ENCODE peak calls at places on chromosomes 6 and 20, in four cellular contexts. E is A549, A is GM12878, W is K562. I is an unnamed sample.

GRCh38 chr6:158758464-158758863 is 60.7 kb downstream of the EZR start:
- DNase-seq in E (no peak), A (no peak), W (no peak), I (no peak)

GRCh38 chr6:157198425-157199279 is 124.7 kb downstream of the TMEM242 start:
- DNase-seq in E (no peak), A (no peak), W (no peak), I (no peak)

GRCh38 chr6:168353041-168353440 is 33.5 kb upstream of the DACT2 start:
- DNase-seq in E (no peak), A (no peak), W (no peak), I (no peak)

GRCh38 chr6:16769131-16769985 is 8.1 kb upstream of the ATXN1 start:
- DNase-seq in E (peak), A (no peak), W (peak), I (peak)

GRCh38 chr20:21613512-21613911 is 92.0 kb upstream of the PAX1 start:
- DNase-seq in E (no peak), A (no peak), W (no peak), I (peak)

GRCh38 chr6:69622924-69623323 is 173.9 kb downstream of the LMBRD1 start:
- DNase-seq in E (no peak), A (no peak), W (no peak), I (no peak)

GRCh38 chr6:118326712-118327111 is 221.4 kb upstream of the PLN start:
- DNase-seq in E (no peak), A (no peak), W (no peak), I (no peak)

GRCh38 chr20:3729811-3730550 is 2.5 kb upstream of the HSPA12B start:
- DNase-seq in E (no peak), A (no peak), W (no peak), I (no peak)

GRCh38 chr6:16403831-16404230 is 165.4 kb downstream of the GMPR start:
- DNase-seq in E (no peak), A (no peak), W (no peak), I (no peak)

GRCh38 chr6:4957521-4958231 is 46.2 kb downstream of the RPP40 start:
- DNase-seq in E (no peak), A (no peak), W (no peak), I (peak)

GRCh38 chr6:44590471-44590870 is 203.0 kb downstream of the CDC5L start:
- DNase-seq in E (no peak), A (no peak), W (no peak), I (no peak)

GRCh38 chr6:166950443-166950821 is 5.9 kb downstream of the RNASET2 start:
- DNase-seq in E (no peak), A (no peak), W (no peak), I (no peak)

GRCh38 chr6:24154121-24154520 is 28.1 kb downstream of the NRSN1 start:
- DNase-seq in E (peak), A (no peak), W (no peak), I (no peak)

GRCh38 chr20:11807070-11807741 is 110.5 kb upstream of the BTBD3 start:
- DNase-seq in E (peak), A (no peak), W (no peak), I (no peak)

GRCh38 chr20:46215913-46216707 is 92.2 kb downstream of the CDH22 start:
- DNase-seq in E (peak), A (no peak), W (peak), I (peak)

GRCh38 chr6:167118006-167118405 is 4.9 kb upstream of the CCR6 start:
- DNase-seq in E (no peak), A (no peak), W (no peak), I (no peak)

GRCh38 chr6:149454405-149454848 is 30.4 kb downstream of the ZC3H12D start:
- DNase-seq in E (no peak), A (no peak), W (no peak), I (no peak)

GRCh38 chr6:84581494-84582259 is 182.7 kb downstream of the TBX18 start:
- DNase-seq in E (no peak), A (no peak), W (no peak), I (no peak)

GRCh38 chr6:158628542-158628941 is 16.0 kb downstream of the DYNLT1 start:
- DNase-seq in E (no peak), A (no peak), W (no peak), I (no peak)

GRCh38 chr6:112571886-112572285 is 224.8 kb downstream of the RFPL4B start:
- DNase-seq in E (no peak), A (no peak), W (no peak), I (no peak)

GRCh38 chr6:43847741-43848630 is 78.0 kb downstream of the VEGFA start:
- DNase-seq in E (no peak), A (no peak), W (no peak), I (no peak)

GRCh38 chr6:73152998-73153757 is 72.1 kb downstream of the KHDC1L start:
- DNase-seq in E (no peak), A (no peak), W (no peak), I (no peak)

GRCh38 chr6:111952326-111952725 is 79.1 kb upstream of the FYN start:
- DNase-seq in E (no peak), A (no peak), W (no peak), I (no peak)

GRCh38 chr20:39855799-39856198 is 833.2 kb downstream of the MAFB start:
- DNase-seq in E (no peak), A (no peak), W (no peak), I (no peak)

GRCh38 chr6:126919947-126920346 is 198.5 kb upstream of the RSPO3 start:
- DNase-seq in E (peak), A (no peak), W (no peak), I (no peak)

GRCh38 chr6:21187485-21187884 is 406.1 kb upstream of the SOX4 start:
- DNase-seq in E (no peak), A (no peak), W (no peak), I (no peak)

GRCh38 chr6:115271001-115271400 is 789.7 kb downstream of the FRK start:
- DNase-seq in E (no peak), A (no peak), W (no peak), I (no peak)

GRCh38 chr6:10210052-10210451 is 204.8 kb downstream of the TFAP2A start:
- DNase-seq in E (no peak), A (no peak), W (no peak), I (no peak)

GRCh38 chr6:12033770-12034169 is 21.7 kb downstream of the HIVEP1 start:
- DNase-seq in E (no peak), A (no peak), W (no peak), I (no peak)

GRCh38 chr20:53282217-53282955 is 310.2 kb downstream of the TSHZ2 start:
- DNase-seq in E (no peak), A (no peak), W (no peak), I (no peak)

GRCh38 chr6:1227935-1228753 is 83.8 kb upstream of the FOXQ1 start:
- DNase-seq in E (no peak), A (no peak), W (no peak), I (peak)

GRCh38 chr20:20333866-20334265 is 34.0 kb upstream of the INSM1 start:
- DNase-seq in E (no peak), A (no peak), W (no peak), I (no peak)

GRCh38 chr6:116714296-116714695 is 33.3 kb downstream of the KPNA5 start:
- DNase-seq in E (no peak), A (no peak), W (no peak), I (peak)

GRCh38 chr6:112022749-112023148 is 31.2 kb upstream of the CCN6 start:
- DNase-seq in E (no peak), A (no peak), W (no peak), I (no peak)

GRCh38 chr6:67952948-67953347 is 682.1 kb upstream of the ADGRB3 start:
- DNase-seq in E (no peak), A (no peak), W (no peak), I (no peak)

GRCh38 chr6:67952121-67952520 is 683.0 kb upstream of the ADGRB3 start:
- DNase-seq in E (no peak), A (no peak), W (no peak), I (no peak)

DNA sequence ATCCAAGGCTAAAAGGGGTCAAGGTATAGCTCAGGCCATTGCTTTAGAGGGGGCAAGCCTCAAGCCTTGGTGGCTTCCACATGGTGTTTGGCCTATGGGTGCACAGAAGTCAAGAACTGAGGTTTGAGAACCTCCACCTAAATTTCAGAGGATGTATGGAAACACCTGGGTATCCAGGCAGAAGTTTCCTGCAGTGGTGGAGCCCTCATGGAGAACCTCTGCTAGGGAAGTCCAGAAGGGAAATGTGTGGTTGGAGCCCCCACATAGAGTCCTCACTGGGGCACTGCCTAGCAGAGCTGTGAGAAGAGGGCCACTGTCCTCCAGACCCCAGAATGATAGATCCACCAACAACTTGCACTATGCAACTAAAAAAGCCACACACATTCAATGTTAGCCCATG is 678.7 kb upstream of the ADGRB3 start:
- DNase-seq in E (no peak), A (no peak), W (no peak), I (no peak)
- TF ChIP-seq CHD4 in E (no peak), A (no peak), W (no peak), I (no peak)

DNA sequence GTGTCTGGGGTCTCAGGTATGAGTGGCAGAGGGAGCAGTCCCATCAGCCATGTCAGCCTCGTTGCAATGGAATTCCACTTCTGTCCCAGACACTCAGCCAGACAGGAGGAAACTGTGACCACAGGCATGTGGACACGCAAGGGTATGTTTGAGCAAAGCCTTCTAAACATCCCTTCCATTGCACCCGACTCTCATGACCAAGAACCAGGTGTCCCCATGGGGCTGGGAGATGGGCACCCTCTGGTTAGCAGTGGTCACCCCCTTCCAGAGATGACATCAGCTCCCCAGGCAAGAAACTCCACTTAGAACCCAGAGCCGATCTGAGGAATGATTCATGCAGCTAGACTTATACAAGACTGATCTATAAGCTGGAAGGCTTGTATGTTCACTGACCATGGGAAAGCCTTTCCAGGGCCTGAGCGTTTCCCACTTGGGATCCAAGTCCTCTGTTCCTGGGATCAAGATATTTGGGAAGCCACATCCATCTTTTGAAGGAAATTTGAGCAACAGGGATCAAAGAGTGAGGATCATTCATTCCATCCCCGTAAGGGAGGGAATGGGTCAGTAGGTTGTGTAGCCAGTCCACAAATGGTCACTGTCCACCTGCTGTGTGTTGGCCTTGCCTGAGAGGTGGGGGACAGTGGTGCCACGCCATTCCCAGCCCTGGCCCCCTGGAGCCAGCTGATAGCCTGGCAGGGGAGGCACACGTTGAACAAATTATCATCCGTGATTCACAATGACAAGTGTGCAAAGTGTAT is 3.9 kb upstream of the MRGBP start:
- DNase-seq in E (no peak), A (no peak), W (no peak), I (peak)
- TF ChIP-seq CHD4 in E (no peak), A (no peak), W (no peak), I (no peak)

GRCh38 chr6:26286168-26286854 is 78.7 kb upstream of the BTN3A2 start:
- DNase-seq in E (peak), A (no peak), W (peak), I (peak)
- TF ChIP-seq CHD4 in E (no peak), A (no peak), W (no peak), I (peak)

DNA sequence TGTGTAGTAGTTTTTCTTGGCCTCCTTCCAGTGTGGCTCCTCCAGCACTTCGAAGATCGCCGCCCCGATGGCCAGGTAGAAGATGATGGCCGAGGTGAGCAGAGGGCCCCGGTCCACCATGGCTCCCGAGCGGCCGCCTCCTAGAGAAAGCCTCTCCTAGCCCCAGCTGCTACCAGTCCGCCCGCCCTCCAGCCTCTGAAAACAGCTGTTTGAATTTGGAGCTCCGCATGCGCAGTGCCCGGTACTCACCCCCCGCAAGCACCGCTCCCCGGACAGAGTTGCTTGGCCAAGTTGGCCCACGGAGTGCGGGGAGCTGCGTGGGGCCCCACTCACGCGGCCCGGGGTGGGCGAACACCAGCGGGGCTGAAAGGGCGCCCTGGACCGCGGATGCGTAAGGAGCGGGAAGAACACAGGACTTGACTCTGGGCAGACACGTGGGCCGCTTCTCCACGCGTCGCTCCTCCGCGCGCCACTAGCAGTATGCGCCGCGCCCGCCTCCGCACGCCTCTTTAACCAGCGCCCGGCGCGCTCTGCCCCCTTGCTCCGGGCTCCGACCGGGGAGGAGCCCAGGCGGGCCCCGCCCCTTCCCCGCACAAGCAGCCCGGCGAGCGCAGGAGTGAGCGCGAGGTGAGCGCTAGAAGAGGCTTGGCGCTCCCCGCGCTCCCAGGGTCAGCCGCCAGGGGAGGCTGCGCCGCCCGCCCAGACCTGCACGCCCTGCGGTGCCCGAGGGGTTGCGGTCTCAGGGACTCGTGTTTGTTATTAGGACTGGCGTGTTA is at the start of gene KCNK5:
- DNase-seq in E (peak), A (no peak), W (peak), I (peak)
- TF ChIP-seq CHD4 in E (no peak), A (no peak), W (peak), I (no peak)

DNA sequence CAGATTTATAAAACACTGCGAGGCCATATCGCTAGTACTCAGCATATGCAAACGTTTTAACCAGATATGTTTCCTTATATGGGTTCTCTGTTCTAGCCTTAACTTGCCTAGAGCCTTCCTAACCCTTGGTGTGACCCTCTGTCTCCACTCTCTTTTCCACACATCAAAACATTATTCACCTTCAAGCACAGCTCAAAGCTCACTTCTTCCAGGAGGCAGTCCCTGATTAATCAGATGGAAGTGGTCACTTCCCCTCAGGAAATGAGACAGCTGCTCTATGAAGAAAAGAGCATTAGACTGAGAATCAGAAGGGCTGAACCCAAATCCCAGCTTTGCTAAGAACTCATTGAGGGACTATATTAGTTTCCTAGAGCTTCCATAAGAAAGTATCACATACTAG is 39.8 kb upstream of the SLC17A4 start:
- DNase-seq in E (no peak), A (no peak), W (no peak), I (no peak)
- TF ChIP-seq CHD4 in E (no peak), A (no peak), W (no peak), I (no peak)

GRCh38 chr20:57795347-57795697 is 85.5 kb upstream of the PMEPA1 start:
- DNase-seq in E (peak), A (no peak), W (no peak), I (peak)
- TF ChIP-seq CHD4 in E (no peak), A (no peak), W (no peak), I (no peak)

GRCh38 chr6:3253597-3253961 is 5.2 kb upstream of the PSMG4 start:
- DNase-seq in E (no peak), A (no peak), W (no peak), I (no peak)
- TF ChIP-seq CHD4 in E (no peak), A (no peak), W (no peak), I (no peak)

GRCh38 chr20:49386848-49387605 is 95.4 kb downstream of the KCNB1 start:
- DNase-seq in E (no peak), A (no peak), W (no peak), I (no peak)

GRCh38 chr20:49388790-49389189 is 93.7 kb downstream of the KCNB1 start:
- DNase-seq in E (no peak), A (no peak), W (no peak), I (no peak)

GRCh38 chr20:49387606-49387939 is 94.9 kb downstream of the KCNB1 start:
- DNase-seq in E (no peak), A (no peak), W (no peak), I (no peak)

GRCh38 chr20:49391404-49392245 is 90.8 kb downstream of the KCNB1 start:
- DNase-seq in E (no peak), A (no peak), W (no peak), I (no peak)

GRCh38 chr20:49389854-49390253 is 92.6 kb downstream of the KCNB1 start:
- DNase-seq in E (no peak), A (no peak), W (no peak), I (no peak)
- TF ChIP-seq CHD4 in E (no peak), A (no peak), W (no peak), I (no peak)